ENCODE peak calls at places on chromosomes 13 and 19, in six cellular contexts. P is IMR-90, W is A549, A is fibroblast of lung, J is hepatocyte, S is OCI-LY7. G is an unnamed sample. For H3K9me3, the result is how much of the 10 kb centered on the place peaks cover.

GRCh38 chr13:54373211-54373610 is 1344.6 kb downstream of the OLFM4 start:
- DNase-seq in P (no peak), W (no peak), A (no peak), J (no peak), S (no peak), G (no peak)

GRCh38 chr19:56153507-56153906 is 12.4 kb downstream of the ZNF444 start:
- DNase-seq in P (no peak), W (no peak), A (no peak), J (no peak), S (no peak), G (no peak)

GRCh38 chr19:2280633-2281264 is 1.2 kb downstream of the PEAK3 start:
- DNase-seq in P (no peak), W (no peak), A (no peak), J (no peak), S (no peak), G (no peak)

GRCh38 chr13:31201341-31202024 is 1.7 kb downstream of the B3GLCT start:
- DNase-seq in P (peak), W (no peak), A (peak), J (no peak), S (no peak), G (no peak)

GRCh38 chr13:51315658-51316057 is 23.8 kb upstream of the SERPINE3 start:
- DNase-seq in P (no peak), W (no peak), A (peak), J (no peak), S (no peak), G (no peak)

GRCh38 chr19:32543107-32543900 is 37.7 kb upstream of the PDCD5 start:
- DNase-seq in P (peak), W (peak), A (no peak), J (no peak), S (no peak), G (no peak)

GRCh38 chr19:45817010-45817724 is 2.1 kb upstream of the RSPH6A start:
- DNase-seq in P (peak), W (peak), A (peak), J (peak), S (peak), G (peak)

GRCh38 chr19:42114412-42114811 is 17.8 kb downstream of the POU2F2 start:
- DNase-seq in P (no peak), W (no peak), A (no peak), J (no peak), S (peak), G (peak)

GRCh38 chr19:16609511-16609910 is 18.5 kb downstream of the MED26 start:
- DNase-seq in P (no peak), W (no peak), A (no peak), J (no peak), S (no peak), G (no peak)

GRCh38 chr19:29040291-29040690 is 172.7 kb downstream of the UQCRFS1 start:
- DNase-seq in P (no peak), W (no peak), A (no peak), J (no peak), S (no peak), G (no peak)

GRCh38 chr13:84917252-84917878 is 881.9 kb downstream of the SLITRK6 start:
- DNase-seq in P (peak), W (peak), A (peak), J (peak), S (peak), G (peak)

DNA sequence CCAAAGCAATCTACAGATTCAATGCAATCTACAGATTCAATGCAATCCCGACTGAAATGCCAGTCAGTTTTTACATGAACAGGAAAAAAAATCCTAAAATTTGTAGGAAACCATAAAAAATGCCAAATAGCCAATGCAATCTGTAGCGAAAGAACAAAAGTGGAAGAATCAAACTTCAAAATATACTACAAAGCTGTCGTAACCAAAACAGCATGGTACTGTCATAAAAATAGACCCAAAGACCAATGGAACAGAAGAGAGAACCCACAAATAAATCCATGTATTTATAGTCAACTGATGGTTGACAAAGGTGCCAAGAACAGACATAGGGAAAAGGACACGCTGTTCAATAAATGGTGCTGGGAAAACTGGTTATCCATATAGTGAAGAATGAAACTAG is 17.7 kb downstream of the ZNF829 start:
- DNase-seq in P (no peak), W (no peak), A (no peak), J (no peak), S (no peak), G (no peak)
- H3K9me3 ChIP-seq in P (half or more), W (half or more), A (under half), J (half or more), S (under half), G (under half)

DNA sequence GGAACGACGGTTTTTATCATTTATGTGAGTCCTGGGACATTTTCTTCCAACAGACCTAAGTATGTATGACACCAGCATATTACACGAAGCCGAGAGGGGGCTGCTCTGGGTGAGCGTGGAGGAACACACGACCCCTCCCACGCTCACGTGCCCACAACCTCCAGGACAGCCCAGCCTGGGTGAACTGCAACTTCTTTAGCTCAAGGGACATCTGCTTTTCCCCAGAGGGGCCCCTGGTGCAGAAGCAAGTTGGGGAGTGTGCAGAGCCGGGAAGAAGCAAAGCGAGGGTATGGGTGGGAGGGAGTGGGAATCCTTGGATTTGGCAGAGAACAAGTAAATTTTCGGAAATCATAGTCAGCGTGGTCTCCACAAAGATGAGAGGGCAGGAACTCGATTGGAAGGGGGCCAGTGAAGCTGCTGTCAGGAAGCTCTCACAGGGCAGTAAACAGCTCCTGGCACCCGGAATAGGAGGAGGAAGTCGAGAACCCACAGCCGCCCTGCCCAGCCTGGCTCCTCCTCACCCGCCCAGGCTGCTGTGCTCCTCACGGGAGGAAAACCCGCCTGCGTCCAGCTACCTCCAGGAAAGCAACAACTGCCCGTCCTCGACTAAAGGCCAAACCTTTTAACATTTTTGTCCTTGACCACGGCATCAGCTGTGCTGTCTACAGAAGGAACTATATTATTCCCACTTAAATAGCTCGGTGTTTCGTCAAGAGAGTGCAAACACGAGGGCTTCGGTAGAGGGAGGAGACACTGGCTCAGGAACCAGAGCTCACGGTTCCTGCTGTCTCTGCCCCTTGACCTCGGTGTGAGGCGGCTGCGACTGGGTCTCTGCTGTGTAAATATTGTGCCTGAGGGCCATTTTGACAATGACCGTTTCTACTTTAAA is 17.2 kb upstream of the CFAP97D2 start:
- DNase-seq in P (peak), W (no peak), A (peak), J (peak), S (no peak), G (no peak)
- H3K4me2 ChIP-seq in P (peak), W (no peak), A (peak), J (peak), S (no peak), G (peak)

GRCh38 chr19:22608441-22608840 is 25.7 kb upstream of the ZNF492 start:
- DNase-seq in P (no peak), W (no peak), A (no peak), J (no peak), S (no peak), G (no peak)
- H3K9me3 ChIP-seq in P (half or more), W (under half), A (under half), J (under half), S (under half), G (under half)

GRCh38 chr13:24052547-24052981 is 108.0 kb upstream of the SPATA13 start:
- DNase-seq in P (peak), W (no peak), A (peak), J (no peak), S (no peak), G (no peak)
- H3K4me2 ChIP-seq in P (peak), W (no peak), A (peak), J (no peak), S (no peak), G (no peak)

GRCh38 chr19:54525636-54526035 is 23.0 kb downstream of the LAIR2 start:
- DNase-seq in P (no peak), W (no peak), A (no peak), J (no peak), S (no peak), G (no peak)
- H3K9me3 ChIP-seq in P (under half), W (under half), A (under half), J (under half), S (under half), G (under half)

DNA sequence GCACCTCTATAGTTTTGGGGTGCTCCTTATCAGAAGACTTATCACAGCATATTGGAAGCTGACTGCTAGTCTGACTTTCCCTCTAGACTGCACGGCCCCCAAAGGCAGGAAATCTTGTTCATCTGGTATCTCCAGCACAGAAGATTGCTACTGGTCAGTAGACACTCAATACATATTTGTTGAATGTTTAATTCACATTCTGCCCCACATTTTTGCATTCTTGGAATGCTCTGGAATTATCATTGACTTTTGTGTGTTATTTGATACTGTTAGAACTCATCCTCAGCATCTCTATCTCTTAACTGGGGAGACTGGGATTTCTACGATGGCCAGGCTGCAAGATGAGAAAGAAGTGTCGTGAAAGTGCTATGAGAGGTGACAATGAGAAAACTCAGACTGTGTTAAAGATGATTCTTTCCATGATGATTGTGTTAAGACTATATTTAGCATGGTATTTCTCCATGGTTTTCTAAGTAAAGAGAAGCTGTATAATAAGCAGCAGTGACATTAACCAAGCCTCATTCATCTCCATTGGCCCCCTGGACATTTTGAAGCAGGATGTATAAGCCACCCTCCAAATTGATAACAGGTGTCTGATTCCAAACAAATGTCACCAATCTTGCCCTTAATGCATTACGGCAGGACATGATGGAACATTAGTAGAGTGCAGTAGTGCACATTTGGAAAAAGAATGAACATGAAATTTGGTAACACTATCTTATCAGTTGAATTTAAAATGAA is 440.9 kb downstream of the RFC3 start:
- DNase-seq in P (no peak), W (no peak), A (no peak), J (no peak), S (no peak), G (no peak)
- H3K4me2 ChIP-seq in P (no peak), W (no peak), A (no peak), J (no peak), S (no peak), G (no peak)

DNA sequence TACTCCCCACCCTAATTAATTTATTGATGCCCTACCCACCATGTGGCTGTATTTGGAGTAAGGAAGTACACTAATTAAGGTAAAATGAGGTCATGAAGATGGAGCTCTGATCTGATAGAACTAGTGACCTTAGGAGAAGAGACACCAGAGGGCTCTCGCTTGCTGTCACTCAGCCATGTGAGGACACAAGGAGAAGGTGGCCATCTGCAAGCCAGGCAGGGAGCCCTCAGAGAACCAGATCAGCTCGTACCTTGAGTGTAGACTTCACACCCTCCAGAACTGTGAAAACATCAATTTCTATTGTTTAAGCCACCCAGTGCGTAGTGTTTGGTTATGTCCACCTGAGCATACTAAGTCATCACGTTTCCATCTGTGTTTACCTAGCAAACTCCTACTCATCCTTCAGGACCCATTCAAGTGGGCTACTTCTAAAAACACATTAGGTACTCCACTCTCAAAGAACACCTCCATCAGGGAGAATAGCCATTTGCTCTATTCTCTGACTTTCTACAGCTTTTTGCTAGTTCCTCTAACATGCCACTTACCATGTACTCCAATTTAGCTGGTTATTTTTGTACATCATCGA is 157.6 kb upstream of the RNF113B start:
- DNase-seq in P (no peak), W (no peak), A (no peak), J (no peak), S (no peak), G (no peak)
- H3K9me3 ChIP-seq in P (under half), W (under half), A (under half), J (under half), S (under half), G (under half)

DNA sequence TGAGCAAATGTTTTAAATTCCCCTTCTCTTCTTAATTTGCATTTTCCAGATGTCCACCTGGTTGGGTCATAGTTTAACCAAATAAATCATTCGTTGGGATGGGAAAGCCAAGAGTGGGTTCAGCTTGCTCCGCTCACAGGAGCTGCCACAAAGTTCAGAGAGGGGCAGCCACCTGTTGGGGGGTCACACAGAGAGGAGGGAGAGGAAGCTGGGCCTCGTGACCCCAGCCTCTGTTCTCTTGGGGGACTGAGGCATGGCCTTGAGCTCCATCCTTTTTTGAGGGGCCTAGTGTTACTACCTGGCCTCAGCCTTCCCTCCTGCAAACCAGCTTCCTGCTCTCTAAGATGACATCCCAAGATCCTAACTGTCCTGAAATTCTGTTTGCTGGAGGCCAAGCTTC is 2.5 kb downstream of the MEF2B start:
- DNase-seq in P (no peak), W (no peak), A (no peak), J (no peak), S (no peak), G (no peak)
- H3K4me2 ChIP-seq in P (no peak), W (no peak), A (no peak), J (no peak), S (peak), G (no peak)

GRCh38 chr19:34186205-34186604 is 13.9 kb downstream of the LSM14A start:
- DNase-seq in P (no peak), W (no peak), A (no peak), J (no peak), S (no peak), G (no peak)
- H3K9me3 ChIP-seq in P (under half), W (under half), A (under half), J (under half), S (under half), G (under half)